ENCODE peak calls at places on chromosomes 16 and 17, in four cellular contexts. G is RPMI7951; V is HCT116; D is activated CD8-positive, alpha-beta memory T cell treated with anti-CD3 and anti-CD28 coated beads for 48 hours. X is an unnamed sample.

GRCh38 chr17:8210761-8211458 is 535 bp upstream of the AURKB start:
- DNase-seq in G (no peak), V (no peak), D (no peak), X (no peak)

GRCh38 chr17:4609761-4610160 is 25.4 kb downstream of the SMTNL2 start:
- DNase-seq in G (no peak), V (no peak), D (no peak), X (no peak)

GRCh38 chr17:49823614-49824013 is 24.3 kb downstream of the TAC4 start:
- DNase-seq in G (no peak), V (no peak), D (no peak), X (peak)

GRCh38 chr17:75629157-75629556 is 4.1 kb upstream of the SMIM5 start:
- DNase-seq in G (no peak), V (no peak), D (no peak), X (no peak)

GRCh38 chr17:64441772-64442549 is 7.0 kb upstream of the MILR1 start:
- DNase-seq in G (peak), V (no peak), D (no peak), X (no peak)

GRCh38 chr17:199806-200603 is 18.6 kb upstream of the DOC2B start:
- DNase-seq in G (no peak), V (no peak), D (no peak), X (peak)

GRCh38 chr17:60169921-60170817 is 20.4 kb downstream of the CA4 start:
- DNase-seq in G (no peak), V (no peak), D (no peak), X (peak)

GRCh38 chr17:62804822-62805221 is 3.3 kb downstream of the MARCHF10 start:
- DNase-seq in G (peak), V (no peak), D (no peak), X (no peak)

GRCh38 chr16:4984174-4985000 is 26.3 kb downstream of the SEC14L5 start:
- DNase-seq in G (no peak), V (no peak), D (no peak), X (peak)

GRCh38 chr16:74862743-74863244 is 88.2 kb upstream of the FA2H start:
- DNase-seq in G (peak), V (peak), D (no peak), X (peak)

GRCh38 chr16:82580293-82580900 is 46.4 kb upstream of the CDH13 start:
- DNase-seq in G (peak), V (peak), D (no peak), X (peak)

X was measured in M059J.